ENCODE peak calls at places on chromosome 13, in six cellular contexts. One of them, this sample, is unnamed.

GRCh38 chr13:75986818-75987217 is 350.7 kb downstream of the LMO7 start:
- DNase-seq in aorta: no peak
- DNase-seq in MV-4-11: no peak
- DNase-seq in activated T-helper 1 cell treated with anti-CD3 and anti-CD28 coated beads, Interleukin-12 subunit alpha, Interleukin-12 subunit beta, Interleukin-2, Interleukin-4 antibody, amounts not matched to agents 30 ng/mL and 10 ng/mL and 1 ng/mL, durations not matched to agents 14 hours and 24 hours and 36 hours: no peak
- DNase-seq in AG10803: no peak
- DNase-seq in naive thymus-derived CD8-positive, alpha-beta T cell: no peak
- DNase-seq in this sample: no peak

GRCh38 chr13:27117947-27118346 is 53.7 kb downstream of the USP12 start:
- DNase-seq in aorta: no peak
- DNase-seq in MV-4-11: no peak
- DNase-seq in activated T-helper 1 cell treated with anti-CD3 and anti-CD28 coated beads, Interleukin-12 subunit alpha, Interleukin-12 subunit beta, Interleukin-2, Interleukin-4 antibody, amounts not matched to agents 30 ng/mL and 10 ng/mL and 1 ng/mL, durations not matched to agents 14 hours and 24 hours and 36 hours: no peak
- DNase-seq in AG10803: no peak
- DNase-seq in naive thymus-derived CD8-positive, alpha-beta T cell: no peak
- DNase-seq in this sample: no peak

GRCh38 chr13:75329723-75330122 is 152.2 kb downstream of the TBC1D4 start:
- DNase-seq in aorta: no peak
- DNase-seq in MV-4-11: no peak
- DNase-seq in activated T-helper 1 cell treated with anti-CD3 and anti-CD28 coated beads, Interleukin-12 subunit alpha, Interleukin-12 subunit beta, Interleukin-2, Interleukin-4 antibody, amounts not matched to agents 30 ng/mL and 10 ng/mL and 1 ng/mL, durations not matched to agents 14 hours and 24 hours and 36 hours: no peak
- DNase-seq in AG10803: no peak
- DNase-seq in naive thymus-derived CD8-positive, alpha-beta T cell: no peak
- DNase-seq in this sample: no peak

GRCh38 chr13:67086260-67086659 is 143.9 kb downstream of the PCDH9 start:
- DNase-seq in aorta: no peak
- DNase-seq in MV-4-11: no peak
- DNase-seq in activated T-helper 1 cell treated with anti-CD3 and anti-CD28 coated beads, Interleukin-12 subunit alpha, Interleukin-12 subunit beta, Interleukin-2, Interleukin-4 antibody, amounts not matched to agents 30 ng/mL and 10 ng/mL and 1 ng/mL, durations not matched to agents 14 hours and 24 hours and 36 hours: no peak
- DNase-seq in AG10803: no peak
- DNase-seq in naive thymus-derived CD8-positive, alpha-beta T cell: no peak
- DNase-seq in this sample: no peak

GRCh38 chr13:84902243-84902642 is 897.0 kb downstream of the SLITRK6 start:
- DNase-seq in aorta: no peak
- DNase-seq in MV-4-11: no peak
- DNase-seq in activated T-helper 1 cell treated with anti-CD3 and anti-CD28 coated beads, Interleukin-12 subunit alpha, Interleukin-12 subunit beta, Interleukin-2, Interleukin-4 antibody, amounts not matched to agents 30 ng/mL and 10 ng/mL and 1 ng/mL, durations not matched to agents 14 hours and 24 hours and 36 hours: no peak
- DNase-seq in AG10803: no peak
- DNase-seq in naive thymus-derived CD8-positive, alpha-beta T cell: no peak
- DNase-seq in this sample: no peak

GRCh38 chr13:41746259-41746658 is 214.7 kb downstream of the VWA8 start:
- DNase-seq in aorta: no peak
- DNase-seq in MV-4-11: no peak
- DNase-seq in activated T-helper 1 cell treated with anti-CD3 and anti-CD28 coated beads, Interleukin-12 subunit alpha, Interleukin-12 subunit beta, Interleukin-2, Interleukin-4 antibody, amounts not matched to agents 30 ng/mL and 10 ng/mL and 1 ng/mL, durations not matched to agents 14 hours and 24 hours and 36 hours: no peak
- DNase-seq in AG10803: peak
- DNase-seq in naive thymus-derived CD8-positive, alpha-beta T cell: no peak
- DNase-seq in this sample: no peak

GRCh38 chr13:30551194-30551593 is 66.5 kb upstream of the USPL1 start:
- DNase-seq in aorta: no peak
- DNase-seq in MV-4-11: peak
- DNase-seq in activated T-helper 1 cell treated with anti-CD3 and anti-CD28 coated beads, Interleukin-12 subunit alpha, Interleukin-12 subunit beta, Interleukin-2, Interleukin-4 antibody, amounts not matched to agents 30 ng/mL and 10 ng/mL and 1 ng/mL, durations not matched to agents 14 hours and 24 hours and 36 hours: no peak
- DNase-seq in AG10803: peak
- DNase-seq in naive thymus-derived CD8-positive, alpha-beta T cell: peak
- DNase-seq in this sample: peak

GRCh38 chr13:97356592-97356991 is 77.4 kb upstream of the RAP2A start:
- DNase-seq in aorta: no peak
- DNase-seq in MV-4-11: no peak
- DNase-seq in activated T-helper 1 cell treated with anti-CD3 and anti-CD28 coated beads, Interleukin-12 subunit alpha, Interleukin-12 subunit beta, Interleukin-2, Interleukin-4 antibody, amounts not matched to agents 30 ng/mL and 10 ng/mL and 1 ng/mL, durations not matched to agents 14 hours and 24 hours and 36 hours: no peak
- DNase-seq in AG10803: no peak
- DNase-seq in naive thymus-derived CD8-positive, alpha-beta T cell: no peak
- DNase-seq in this sample: no peak

GRCh38 chr13:27283906-27284523 is 13.4 kb downstream of the RASL11A start:
- DNase-seq in aorta: no peak
- DNase-seq in MV-4-11: peak
- DNase-seq in activated T-helper 1 cell treated with anti-CD3 and anti-CD28 coated beads, Interleukin-12 subunit alpha, Interleukin-12 subunit beta, Interleukin-2, Interleukin-4 antibody, amounts not matched to agents 30 ng/mL and 10 ng/mL and 1 ng/mL, durations not matched to agents 14 hours and 24 hours and 36 hours: no peak
- DNase-seq in AG10803: peak
- DNase-seq in naive thymus-derived CD8-positive, alpha-beta T cell: no peak
- DNase-seq in this sample: no peak

GRCh38 chr13:88908896-88909535 is 1237.8 kb downstream of the SLITRK5 start:
- DNase-seq in aorta: no peak
- DNase-seq in MV-4-11: no peak
- DNase-seq in activated T-helper 1 cell treated with anti-CD3 and anti-CD28 coated beads, Interleukin-12 subunit alpha, Interleukin-12 subunit beta, Interleukin-2, Interleukin-4 antibody, amounts not matched to agents 30 ng/mL and 10 ng/mL and 1 ng/mL, durations not matched to agents 14 hours and 24 hours and 36 hours: no peak
- DNase-seq in AG10803: no peak
- DNase-seq in naive thymus-derived CD8-positive, alpha-beta T cell: no peak
- DNase-seq in this sample: peak

GRCh38 chr13:113001251-113002140 is 32.5 kb downstream of the MCF2L start:
- DNase-seq in aorta: no peak
- DNase-seq in MV-4-11: peak
- DNase-seq in activated T-helper 1 cell treated with anti-CD3 and anti-CD28 coated beads, Interleukin-12 subunit alpha, Interleukin-12 subunit beta, Interleukin-2, Interleukin-4 antibody, amounts not matched to agents 30 ng/mL and 10 ng/mL and 1 ng/mL, durations not matched to agents 14 hours and 24 hours and 36 hours: no peak
- DNase-seq in AG10803: no peak
- DNase-seq in naive thymus-derived CD8-positive, alpha-beta T cell: no peak
- DNase-seq in this sample: no peak